ENCODE peak calls at places on chromosomes 3 and 15, in seven cellular contexts. One of them, this sample, is unnamed.

GRCh38 chr3:169634618-169635236 is 28.8 kb downstream of the MECOM start:
- DNase-seq in body of pancreas: peak
- DNase-seq in gastrocnemius medialis: no peak
- DNase-seq in uterus: peak
- DNase-seq in NB4: no peak
- DNase-seq in HCT116: no peak
- DNase-seq in K562: peak
- DNase-seq in this sample: peak

GRCh38 chr15:43723151-43723550 is 23.1 kb upstream of the PDIA3 start:
- DNase-seq in NB4: no peak
- DNase-seq in uterus: no peak
- DNase-seq in K562: no peak
- DNase-seq in gastrocnemius medialis: no peak
- DNase-seq in HCT116: no peak
- DNase-seq in body of pancreas: no peak
- DNase-seq in this sample: no peak

GRCh38 chr15:57732526-57733331 is 26.2 kb downstream of the POLR2M start:
- DNase-seq in HCT116: peak
- DNase-seq in gastrocnemius medialis: peak
- DNase-seq in NB4: peak
- DNase-seq in body of pancreas: peak
- DNase-seq in uterus: peak
- DNase-seq in K562: peak
- DNase-seq in this sample: peak

GRCh38 chr3:171206283-171206682 is 179.8 kb upstream of the SLC2A2 start:
- DNase-seq in K562: no peak
- DNase-seq in uterus: no peak
- DNase-seq in HCT116: no peak
- DNase-seq in body of pancreas: no peak
- DNase-seq in NB4: no peak
- DNase-seq in gastrocnemius medialis: no peak
- DNase-seq in this sample: no peak

GRCh38 chr3:146092230-146092629 is 68.8 kb downstream of the PLOD2 start:
- DNase-seq in K562: no peak
- DNase-seq in gastrocnemius medialis: no peak
- DNase-seq in HCT116: no peak
- DNase-seq in body of pancreas: no peak
- DNase-seq in uterus: no peak
- DNase-seq in NB4: no peak
- DNase-seq in this sample: no peak

GRCh38 chr3:103767635-103768034 is 1332.8 kb downstream of the ZPLD1 start:
- DNase-seq in NB4: no peak
- DNase-seq in HCT116: no peak
- DNase-seq in K562: no peak
- DNase-seq in uterus: no peak
- DNase-seq in gastrocnemius medialis: no peak
- DNase-seq in body of pancreas: no peak
- DNase-seq in this sample: no peak

GRCh38 chr15:35061171-35062163 is 23.6 kb downstream of the NANOGP8 start:
- DNase-seq in HCT116: no peak
- DNase-seq in uterus: no peak
- DNase-seq in K562: no peak
- DNase-seq in gastrocnemius medialis: no peak
- DNase-seq in NB4: no peak
- DNase-seq in body of pancreas: no peak
- DNase-seq in this sample: no peak

GRCh38 chr15:72179950-72180581 is 17.5 kb downstream of the GRAMD2A start:
- DNase-seq in K562: no peak
- DNase-seq in HCT116: no peak
- DNase-seq in NB4: no peak
- DNase-seq in gastrocnemius medialis: no peak
- DNase-seq in uterus: no peak
- DNase-seq in body of pancreas: no peak
- DNase-seq in this sample: no peak

GRCh38 chr3:12975748-12976522 is 97.3 kb downstream of the IQSEC1 start:
- DNase-seq in gastrocnemius medialis: no peak
- DNase-seq in uterus: no peak
- DNase-seq in body of pancreas: no peak
- DNase-seq in K562: no peak
- DNase-seq in HCT116: no peak
- DNase-seq in NB4: no peak
- DNase-seq in this sample: no peak

GRCh38 chr3:150603888-150604319 is 783 bp downstream of the SELENOT start:
- DNase-seq in gastrocnemius medialis: no peak
- DNase-seq in uterus: no peak
- DNase-seq in NB4: no peak
- DNase-seq in K562: peak
- DNase-seq in HCT116: no peak
- DNase-seq in body of pancreas: no peak
- DNase-seq in this sample: no peak

GRCh38 chr15:65394936-65395335 is 17.1 kb upstream of the IGDCC3 start:
- DNase-seq in uterus: no peak
- DNase-seq in NB4: no peak
- DNase-seq in body of pancreas: no peak
- DNase-seq in K562: no peak
- DNase-seq in HCT116: no peak
- DNase-seq in gastrocnemius medialis: no peak
- DNase-seq in this sample: no peak

GRCh38 chr15:83310521-83311456 is 26.3 kb upstream of the BNC1 start:
- DNase-seq in body of pancreas: no peak
- DNase-seq in NB4: no peak
- DNase-seq in HCT116: no peak
- DNase-seq in K562: no peak
- DNase-seq in uterus: no peak
- DNase-seq in gastrocnemius medialis: no peak
- DNase-seq in this sample: no peak

GRCh38 chr15:20344601-20345400 is 196.8 kb downstream of the GOLGA6L6 start:
- DNase-seq in HCT116: no peak
- DNase-seq in uterus: no peak
- DNase-seq in NB4: no peak
- DNase-seq in K562: peak
- DNase-seq in gastrocnemius medialis: peak
- DNase-seq in body of pancreas: peak
- DNase-seq in this sample: no peak

GRCh38 chr3:169256027-169256426 is 407.5 kb downstream of the MECOM start:
- DNase-seq in uterus: no peak
- DNase-seq in HCT116: no peak
- DNase-seq in NB4: no peak
- DNase-seq in body of pancreas: no peak
- DNase-seq in K562: no peak
- DNase-seq in gastrocnemius medialis: no peak
- DNase-seq in this sample: no peak

GRCh38 chr15:75994220-75994619 is 18.0 kb downstream of the NRG4 start:
- DNase-seq in gastrocnemius medialis: no peak
- DNase-seq in NB4: no peak
- DNase-seq in HCT116: no peak
- DNase-seq in K562: no peak
- DNase-seq in uterus: no peak
- DNase-seq in body of pancreas: no peak
- DNase-seq in this sample: no peak

GRCh38 chr3:97719156-97719821 is 45.3 kb upstream of the ARL6 start:
- DNase-seq in uterus: peak
- DNase-seq in gastrocnemius medialis: peak
- DNase-seq in HCT116: peak
- DNase-seq in K562: peak
- DNase-seq in NB4: peak
- DNase-seq in body of pancreas: peak
- DNase-seq in this sample: peak

GRCh38 chr3:50562866-50563265 is 4.7 kb downstream of the C3orf18 start:
- DNase-seq in NB4: no peak
- DNase-seq in HCT116: no peak
- DNase-seq in uterus: no peak
- DNase-seq in gastrocnemius medialis: no peak
- DNase-seq in body of pancreas: no peak
- DNase-seq in K562: no peak
- DNase-seq in this sample: no peak

GRCh38 chr15:98177950-98178848 is 217.7 kb downstream of the ARRDC4 start:
- DNase-seq in uterus: peak
- DNase-seq in gastrocnemius medialis: no peak
- DNase-seq in HCT116: peak
- DNase-seq in K562: peak
- DNase-seq in NB4: peak
- DNase-seq in body of pancreas: peak
- DNase-seq in this sample: peak

GRCh38 chr3:68972358-68972979 is 40.1 kb upstream of the TAFA4 start:
- DNase-seq in K562: peak
- DNase-seq in NB4: peak
- DNase-seq in body of pancreas: peak
- DNase-seq in gastrocnemius medialis: no peak
- DNase-seq in HCT116: peak
- DNase-seq in uterus: peak
- DNase-seq in this sample: peak

GRCh38 chr15:70244978-70245542 is 147.3 kb upstream of the TLE3 start:
- DNase-seq in NB4: no peak
- DNase-seq in body of pancreas: no peak
- DNase-seq in uterus: no peak
- DNase-seq in HCT116: no peak
- DNase-seq in gastrocnemius medialis: peak
- DNase-seq in K562: no peak
- DNase-seq in this sample: no peak

GRCh38 chr15:89244512-89244869 is 712 bp downstream of the FANCI start:
- DNase-seq in K562: peak
- DNase-seq in HCT116: no peak
- DNase-seq in gastrocnemius medialis: no peak
- DNase-seq in uterus: no peak
- DNase-seq in NB4: no peak
- DNase-seq in body of pancreas: no peak
- DNase-seq in this sample: no peak

GRCh38 chr3:151037746-151038145 is 47.7 kb upstream of the MED12L start:
- DNase-seq in body of pancreas: no peak
- DNase-seq in K562: no peak
- DNase-seq in uterus: peak
- DNase-seq in gastrocnemius medialis: no peak
- DNase-seq in NB4: no peak
- DNase-seq in HCT116: peak
- DNase-seq in this sample: no peak

GRCh38 chr3:67648701-67649100 is 5.7 kb downstream of the SUCLG2 start:
- DNase-seq in HCT116: no peak
- DNase-seq in gastrocnemius medialis: no peak
- DNase-seq in uterus: no peak
- DNase-seq in NB4: peak
- DNase-seq in K562: no peak
- DNase-seq in body of pancreas: no peak
- DNase-seq in this sample: no peak
- TF ChIP-seq POLR2A in HCT116: no peak
- TF ChIP-seq POLR2A in gastrocnemius medialis: no peak
- TF ChIP-seq POLR2A in uterus: no peak
- TF ChIP-seq POLR2A in NB4: no peak
- TF ChIP-seq POLR2A in K562: no peak
- TF ChIP-seq POLR2A in body of pancreas: no peak
- TF ChIP-seq POLR2A in this sample: no peak

DNA sequence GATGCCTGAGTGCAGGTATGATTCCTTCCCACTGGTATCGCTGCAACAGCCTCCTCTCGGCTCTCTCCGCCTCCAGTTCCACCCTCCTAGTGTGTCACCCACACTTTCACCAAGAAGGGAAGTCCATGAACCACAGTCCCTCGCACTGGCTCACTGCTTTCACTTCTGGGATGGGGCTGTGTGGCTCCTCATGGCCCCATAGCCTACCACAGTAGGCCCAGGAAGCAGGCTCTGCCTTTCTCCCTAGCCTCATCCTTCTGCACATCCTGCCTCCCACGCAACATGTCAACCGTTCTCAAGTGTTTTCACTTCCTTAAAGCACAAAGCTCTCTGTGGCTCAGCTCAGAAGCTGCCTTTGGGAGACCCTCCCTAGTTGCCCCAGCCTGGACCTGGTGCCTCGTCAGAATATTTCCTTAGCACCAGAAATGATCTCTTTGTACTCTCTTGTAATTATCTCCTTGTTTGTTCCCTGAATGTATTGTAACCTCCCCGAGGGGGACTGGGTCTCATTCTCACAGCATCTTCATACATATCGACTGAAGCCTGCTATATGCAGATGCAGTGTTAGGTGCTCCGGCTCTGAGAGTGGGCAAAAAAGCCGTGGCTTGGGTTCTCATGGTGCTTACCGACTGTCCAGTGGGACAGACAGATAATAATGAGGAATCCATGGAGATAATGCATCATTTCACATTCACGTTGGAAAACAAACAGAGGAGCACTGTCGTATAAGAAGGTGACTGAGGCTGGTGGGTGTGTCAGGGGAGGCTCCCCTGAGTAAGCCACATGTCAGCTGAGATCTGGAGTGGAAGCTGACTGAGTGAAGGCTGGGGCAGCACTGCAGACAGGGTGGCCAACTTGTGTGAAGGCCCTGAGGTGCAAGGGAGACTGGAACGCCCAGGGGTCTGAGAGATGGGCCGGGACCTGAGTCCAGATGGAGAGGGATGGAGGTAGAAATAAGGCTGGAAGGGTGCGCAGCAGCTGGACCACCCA is 107.1 kb downstream of the DGKG start:
- DNase-seq in gastrocnemius medialis: no peak
- DNase-seq in uterus: no peak
- DNase-seq in body of pancreas: no peak
- DNase-seq in NB4: peak
- DNase-seq in HCT116: no peak
- DNase-seq in K562: no peak
- DNase-seq in this sample: no peak
- TF ChIP-seq POLR2A in gastrocnemius medialis: no peak
- TF ChIP-seq POLR2A in uterus: no peak
- TF ChIP-seq POLR2A in body of pancreas: no peak
- TF ChIP-seq POLR2A in NB4: no peak
- TF ChIP-seq POLR2A in HCT116: no peak
- TF ChIP-seq POLR2A in K562: no peak
- TF ChIP-seq POLR2A in this sample: no peak

DNA sequence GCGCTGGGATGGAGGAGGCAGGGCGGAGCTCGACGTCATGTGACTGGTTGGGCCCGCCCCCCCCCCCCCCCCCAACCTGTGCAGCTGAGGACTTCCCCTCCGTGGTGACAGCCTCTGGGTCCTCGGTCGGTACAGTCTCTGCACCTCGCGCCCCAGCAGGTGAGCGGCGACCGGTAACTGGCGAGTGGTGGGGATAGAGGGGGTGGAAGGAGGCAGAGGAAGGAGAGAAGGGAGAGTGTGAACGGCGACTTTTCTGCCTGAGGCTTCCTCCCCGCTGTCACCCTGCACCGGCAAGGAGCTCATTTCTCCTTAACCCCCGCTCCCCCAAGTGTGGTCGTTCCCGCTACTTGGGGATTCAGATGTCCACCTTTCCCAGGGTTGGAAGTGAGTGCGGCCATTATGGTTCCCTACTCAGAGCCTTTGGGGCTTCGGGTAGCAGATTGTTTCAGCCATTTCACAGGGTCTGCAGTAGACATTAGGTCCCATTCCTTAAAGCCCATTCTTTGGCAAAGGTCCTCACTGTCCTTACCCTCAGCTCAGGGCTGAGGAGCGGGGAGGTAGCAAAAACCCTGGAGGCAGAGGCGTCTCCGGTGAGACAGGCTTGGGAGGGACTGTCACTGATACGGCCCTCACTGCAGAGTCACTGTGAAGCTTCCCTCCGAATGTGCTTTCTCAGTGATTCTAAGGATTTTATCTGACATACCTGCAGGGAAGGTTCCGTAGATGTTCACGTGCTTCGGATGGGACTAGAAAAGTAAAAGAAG is at the start of gene ATP6V1A:
- DNase-seq in body of pancreas: peak
- DNase-seq in NB4: peak
- DNase-seq in K562: peak
- DNase-seq in gastrocnemius medialis: peak
- DNase-seq in uterus: peak
- DNase-seq in HCT116: no peak
- DNase-seq in this sample: peak
- TF ChIP-seq POLR2A in body of pancreas: peak
- TF ChIP-seq POLR2A in NB4: peak
- TF ChIP-seq POLR2A in K562: peak
- TF ChIP-seq POLR2A in gastrocnemius medialis: peak
- TF ChIP-seq POLR2A in uterus: no peak
- TF ChIP-seq POLR2A in HCT116: no peak
- TF ChIP-seq POLR2A in this sample: no peak

GRCh38 chr3:114056130-114057010 is at the start of the genes CCDC191 and QTRT2:
- DNase-seq in HCT116: peak
- DNase-seq in gastrocnemius medialis: peak
- DNase-seq in uterus: peak
- DNase-seq in NB4: peak
- DNase-seq in body of pancreas: peak
- DNase-seq in K562: peak
- DNase-seq in this sample: peak
- TF ChIP-seq POLR2A in HCT116: peak
- TF ChIP-seq POLR2A in gastrocnemius medialis: no peak
- TF ChIP-seq POLR2A in uterus: no peak
- TF ChIP-seq POLR2A in NB4: peak
- TF ChIP-seq POLR2A in body of pancreas: peak
- TF ChIP-seq POLR2A in K562: peak
- TF ChIP-seq POLR2A in this sample: peak